ENCODE peak calls at places on chromosomes 2 and 18, in seven cellular contexts. E, S, A, N, L, B and D are unnamed samples.

GRCh38 chr18:28478531-28478930 is 301.6 kb upstream of the CDH2 start:
- DNase-seq in B (no peak), S (no peak), E (no peak), N (no peak), L (no peak), A (no peak), D (no peak)

GRCh38 chr2:170457742-170458141 is 257.4 kb upstream of the SP5 start:
- DNase-seq in A (no peak), S (no peak), E (no peak), L (no peak), N (no peak), B (no peak), D (no peak)

GRCh38 chr2:191018663-191019119 is 4.7 kb upstream of the STAT1 start:
- DNase-seq in B (no peak), L (no peak), S (no peak), N (no peak), A (no peak), E (no peak), D (no peak)

GRCh38 chr2:152336103-152336853 is 1.3 kb downstream of the FMNL2 start:
- DNase-seq in S (peak; percentile 30), N (peak; percentile 22), B (no peak), E (no peak), L (peak; percentile 74), A (peak; percentile 73), D (peak; percentile 41)

GRCh38 chr18:58321986-58322385 is 278.0 kb downstream of the NEDD4L start:
- DNase-seq in A (no peak), E (peak; percentile 51), S (peak; percentile 60), B (no peak), L (peak; percentile 78), N (peak; percentile 44), D (peak; percentile 50)

GRCh38 chr2:127085260-127085666 is 21.7 kb downstream of the BIN1 start:
- DNase-seq in A (no peak), L (no peak), E (no peak), S (no peak), B (peak; percentile 42), N (no peak), D (no peak)

GRCh38 chr2:217703999-217704398 is 298.8 kb downstream of the TNS1 start:
- DNase-seq in N (no peak), B (no peak), E (no peak), L (no peak), A (no peak), S (no peak), D (no peak)

GRCh38 chr2:230124235-230124634 is 55.5 kb upstream of the SLC16A14 start:
- DNase-seq in B (no peak), L (no peak), N (no peak), E (peak; percentile 34), S (no peak), A (no peak), D (no peak)

GRCh38 chr2:25290811-25291510 is 50.8 kb downstream of the DNMT3A start:
- DNase-seq in N (no peak), L (peak; percentile 98), S (no peak), B (no peak), A (no peak), E (peak; percentile 32), D (no peak)

GRCh38 chr18:55152801-55153200 is 193.5 kb upstream of the CCDC68 start:
- DNase-seq in A (no peak), N (no peak), L (no peak), B (no peak), S (no peak), E (no peak), D (no peak)

GRCh38 chr2:20455076-20455587 is 8.3 kb downstream of the RHOB start:
- DNase-seq in E (no peak), B (no peak), S (no peak), L (no peak), A (no peak), N (no peak), D (no peak)

GRCh38 chr2:138814123-138814883 is 34.1 kb upstream of the NXPH2 start:
- DNase-seq in B (no peak), L (no peak), E (peak; percentile 13), S (no peak), N (no peak), A (no peak), D (peak; percentile 35)

GRCh38 chr2:42770288-42771131 is 6.6 kb upstream of the OXER1 start:
- DNase-seq in A (peak; percentile 72), E (peak; percentile 85), N (peak; percentile 61), S (no peak), B (no peak), L (peak; percentile 92), D (peak; percentile 73)

GRCh38 chr2:219171231-219171651 is 1.4 kb upstream of the SLC23A3 start:
- DNase-seq in E (peak; percentile 41), S (no peak), L (peak; percentile 73), A (peak; percentile 58), B (no peak), N (no peak), D (peak; percentile 62)

GRCh38 chr2:239230318-239231052 is 170.3 kb downstream of the HDAC4 start:
- DNase-seq in A (no peak), N (no peak), S (no peak), B (no peak), E (no peak), L (no peak), D (no peak)

GRCh38 chr2:176174850-176175728 is 13.4 kb upstream of the HOXD1 start:
- DNase-seq in B (no peak), E (peak; percentile 53), L (no peak), A (peak; percentile 80), N (no peak), S (no peak), D (no peak)

GRCh38 chr2:163155279-163155883 is 316.8 kb upstream of the KCNH7 start:
- DNase-seq in B (peak; percentile 3), A (no peak), L (peak; percentile 33), E (peak; percentile 25), N (no peak), S (peak; percentile 4), D (peak; percentile 38)

GRCh38 chr2:153595939-153596338 is 117.4 kb upstream of the RPRM start:
- DNase-seq in B (no peak), L (no peak), E (no peak), A (no peak), N (no peak), S (no peak), D (no peak)

GRCh38 chr2:234457421-234457820 is 39.5 kb downstream of the ARL4C start:
- DNase-seq in N (no peak), E (no peak), A (no peak), L (no peak), B (no peak), S (no peak), D (no peak)

DNA sequence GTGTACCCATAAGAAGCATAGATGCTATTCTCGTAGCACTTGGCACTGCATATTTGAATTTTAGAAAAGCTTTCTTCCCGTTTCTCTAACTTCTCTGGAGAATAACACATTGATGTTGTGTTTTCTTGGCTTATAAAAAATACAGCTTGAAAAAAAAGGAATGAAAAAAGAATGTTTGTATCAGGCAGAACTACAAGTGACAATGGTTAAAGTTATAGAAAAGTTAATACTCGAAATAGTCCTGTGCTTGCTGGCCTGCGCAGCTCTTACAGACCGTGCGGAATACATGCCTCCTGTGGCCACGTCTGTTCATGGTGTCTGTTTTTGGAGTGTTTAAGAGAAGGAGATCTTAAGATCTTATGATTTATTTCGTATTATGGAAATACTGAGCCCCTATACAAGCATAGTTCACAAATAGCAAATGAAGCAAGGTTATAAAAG is 808 bp downstream of the DUSP19 start:
- DNase-seq in B (no peak), N (no peak), E (no peak), S (no peak), A (no peak), L (no peak), D (no peak)
- TF ChIP-seq TAF1 in B (no peak), N (no peak), E (no peak), S (no peak), A (no peak), L (no peak), D (no peak)

GRCh38 chr18:5895886-5896740 is 791 bp upstream of the TMEM200C start:
- DNase-seq in N (peak; percentile 23), S (no peak), A (peak; percentile 80), B (no peak), L (peak; percentile 72), E (no peak), D (no peak)

GRCh38 chr18:5895300-5895885 is at the start of gene TMEM200C:
- DNase-seq in A (peak; percentile 66), S (peak; percentile 54), N (peak; percentile 52), E (no peak), B (no peak), L (peak; percentile 86), D (no peak)

GRCh38 chr18:5894215-5894612 is 1.1 kb downstream of the TMEM200C start:
- DNase-seq in B (no peak), A (no peak), L (no peak), E (no peak), S (no peak), N (no peak), D (no peak)

GRCh38 chr18:5892772-5893431 is 2.4 kb downstream of the TMEM200C start:
- DNase-seq in L (no peak), A (no peak), N (no peak), S (no peak), B (no peak), E (no peak), D (no peak)

DNA sequence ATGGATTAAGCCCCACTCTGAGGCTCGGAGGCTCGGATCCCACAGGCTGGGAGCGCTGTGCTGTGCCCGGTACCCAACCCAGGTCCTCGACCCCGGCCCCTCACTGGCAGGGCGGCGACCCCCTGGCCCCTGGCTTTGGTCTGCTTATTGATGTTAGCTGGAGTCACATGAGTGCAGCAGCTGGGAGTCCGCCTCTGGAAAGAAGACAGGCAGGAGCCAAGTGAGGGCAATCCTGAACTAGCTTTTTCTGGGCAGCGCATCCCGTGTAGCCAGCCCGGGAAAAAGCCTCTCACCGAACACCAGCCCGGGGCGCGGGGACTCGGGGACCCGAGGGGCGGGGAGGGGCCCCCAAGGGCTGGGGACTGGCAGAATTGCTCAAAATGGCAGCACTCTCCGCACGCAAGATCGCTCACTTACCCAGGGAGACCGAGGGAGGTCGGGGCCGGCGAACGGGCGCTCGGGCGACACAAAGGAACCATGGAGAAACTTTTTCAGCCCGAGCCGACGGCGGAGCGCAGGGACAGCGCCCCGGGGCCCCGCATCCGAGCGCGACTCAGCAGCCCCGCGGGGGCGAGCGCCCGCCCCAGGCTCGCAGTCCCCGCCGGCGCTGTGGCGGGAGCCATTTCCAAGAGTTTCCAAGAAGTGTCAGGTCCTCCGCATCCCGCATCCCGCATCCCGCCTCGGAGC is 566 bp downstream of the TMEM200C start:
- DNase-seq in N (peak; percentile 29), L (peak; percentile 73), E (no peak), S (peak; percentile 39), B (no peak), A (peak; percentile 77), D (no peak)
- TF ChIP-seq TAF1 in N (no peak), L (no peak), E (no peak), S (no peak), B (no peak), A (peak; percentile 60), D (no peak)

GRCh38 chr2:120869036-120869435 is 133.4 kb downstream of the GLI2 start:
- DNase-seq in A (no peak), E (no peak), L (no peak), N (no peak), S (no peak), B (no peak), D (no peak)
- TF ChIP-seq TAF1 in A (no peak), E (no peak), L (no peak), N (no peak), S (no peak), B (no peak), D (no peak)

DNA sequence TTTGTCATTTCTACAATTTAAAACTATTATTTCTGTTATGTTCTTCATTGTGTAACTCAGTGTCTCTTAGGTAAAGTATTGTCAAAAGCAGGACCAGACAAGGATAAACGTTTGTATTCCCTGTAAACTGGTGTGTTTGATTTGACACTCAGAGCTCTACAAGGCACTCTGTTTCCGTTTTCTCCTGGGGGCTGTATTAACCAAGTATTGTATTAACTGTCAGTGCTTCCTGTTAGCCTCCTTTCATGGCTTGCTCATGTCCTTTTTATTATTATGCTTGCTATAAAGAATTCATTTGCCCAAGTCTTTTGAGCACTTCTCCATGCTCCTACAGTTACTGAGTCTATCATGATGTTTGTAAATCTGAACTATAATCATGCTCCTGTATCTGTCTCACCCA is 323.7 kb downstream of the LPIN1 start:
- DNase-seq in S (no peak), N (no peak), L (no peak), A (no peak), E (no peak), B (no peak), D (no peak)
- TF ChIP-seq TAF1 in S (no peak), N (no peak), L (no peak), A (no peak), E (no peak), B (no peak), D (no peak)